ENCODE peak calls at places on chromosomes 1 and 21, in ten cellular contexts. E, K, P, I, V, C, Y, B, S and A are unnamed samples.

GRCh38 chr1:222654849-222655248 is 37.0 kb downstream of the MIA3 start:
- DNase-seq in P (no peak), V (peak; percentile 9), Y (peak; percentile 49), S (peak; percentile 86), I (peak; percentile 9), B (peak; percentile 48), K (no peak), E (no peak), C (peak; percentile 69), A (no peak)

GRCh38 chr1:171138973-171139372 is 46.1 kb upstream of the FMO2 start:
- DNase-seq in Y (peak; percentile 22), K (no peak), S (no peak), B (no peak), I (no peak), V (no peak), E (no peak), C (no peak), P (no peak), A (no peak)

GRCh38 chr21:33931799-33932390 is 16.3 kb upstream of the ATP5PO start:
- DNase-seq in S (no peak), P (peak; percentile 14), I (no peak), C (no peak), K (peak; percentile 58), B (no peak), V (no peak), Y (no peak), E (no peak), A (no peak)

GRCh38 chr1:93669369-93669768 is 12.3 kb downstream of the BCAR3 start:
- DNase-seq in V (no peak), K (no peak), B (no peak), E (no peak), Y (no peak), P (no peak), I (peak; percentile 58), S (no peak), C (no peak), A (peak; percentile 26)

GRCh38 chr1:231677442-231677841 is 50.9 kb downstream of the DISC1 start:
- DNase-seq in S (no peak), E (no peak), C (no peak), Y (no peak), P (no peak), V (no peak), K (no peak), I (no peak), B (no peak), A (no peak)

GRCh38 chr1:185934476-185935189 is 200.4 kb downstream of the HMCN1 start:
- DNase-seq in I (peak; percentile 73), E (peak; percentile 18), V (peak; percentile 81), S (no peak), K (peak; percentile 56), B (no peak), P (no peak), Y (peak; percentile 89), C (no peak), A (no peak)

GRCh38 chr1:208127791-208128408 is 116.3 kb downstream of the PLXNA2 start:
- DNase-seq in V (no peak), B (no peak), S (no peak), K (no peak), Y (no peak), I (no peak), E (no peak), P (no peak), C (no peak), A (no peak)

GRCh38 chr1:167676205-167676915 is 45.4 kb upstream of the MPZL1 start:
- DNase-seq in P (no peak), I (no peak), S (peak; percentile 19), B (no peak), V (no peak), C (peak; percentile 31), Y (no peak), E (no peak), K (no peak), A (no peak)

GRCh38 chr1:177310326-177310725 is 139.6 kb downstream of the BRINP2 start:
- DNase-seq in V (no peak), E (no peak), P (no peak), B (no peak), S (no peak), C (no peak), I (no peak), Y (peak; percentile 82), K (no peak), A (no peak)

GRCh38 chr21:16773206-16773605 is 739.6 kb upstream of the CXADR start:
- DNase-seq in K (peak; percentile 39), C (no peak), B (no peak), I (no peak), E (no peak), V (no peak), P (no peak), Y (no peak), S (no peak), A (no peak)

GRCh38 chr1:65174585-65174984 is 26.6 kb downstream of the AK4 start:
- DNase-seq in Y (peak; percentile 99), B (peak; percentile 70), S (no peak), C (peak; percentile 53), I (peak; percentile 97), K (peak; percentile 96), E (no peak), V (peak; percentile 25), P (peak; percentile 70), A (no peak)

GRCh38 chr21:45265721-45266517 is 21.8 kb downstream of the POFUT2 start:
- DNase-seq in P (no peak), B (no peak), C (no peak), V (no peak), S (no peak), I (no peak), Y (no peak), K (no peak), E (no peak), A (no peak)

GRCh38 chr21:45266518-45267389 is 20.9 kb downstream of the POFUT2 start:
- DNase-seq in K (no peak), Y (no peak), C (no peak), P (no peak), B (peak; percentile 20), I (peak; percentile 30), S (peak; percentile 53), E (no peak), V (no peak), A (no peak)

GRCh38 chr21:45269861-45270260 is 17.8 kb downstream of the POFUT2 start:
- DNase-seq in E (no peak), P (no peak), B (no peak), S (no peak), V (no peak), I (no peak), Y (no peak), K (no peak), C (no peak), A (no peak)

GRCh38 chr21:45267390-45267760 is 20.3 kb downstream of the POFUT2 start:
- DNase-seq in B (no peak), P (no peak), K (no peak), C (no peak), Y (no peak), S (no peak), V (no peak), E (no peak), I (no peak), A (no peak)

GRCh38 chr21:45270306-45270821 is 17.3 kb downstream of the POFUT2 start:
- DNase-seq in Y (no peak), V (peak; percentile 50), I (no peak), C (no peak), E (peak; percentile 31), S (peak; percentile 24), K (no peak), B (no peak), P (no peak), A (no peak)
- TF ChIP-seq CTCF in Y (peak; percentile 29), V (peak; percentile 51), I (peak; percentile 39), C (no peak), E (no peak), S (no peak), K (peak; percentile 38), B (no peak), P (no peak), A (no peak)

GRCh38 chr1:235933483-235934116 is 66.9 kb upstream of the LYST start:
- DNase-seq in V (no peak), B (no peak), K (no peak), C (no peak), S (no peak), Y (no peak), I (no peak), E (peak; percentile 27), P (peak; percentile 20), A (no peak)
- TF ChIP-seq CTCF in V (no peak), B (no peak), K (no peak), C (no peak), S (no peak), Y (no peak), I (no peak), E (no peak), P (peak; percentile 21), A (no peak)

DNA sequence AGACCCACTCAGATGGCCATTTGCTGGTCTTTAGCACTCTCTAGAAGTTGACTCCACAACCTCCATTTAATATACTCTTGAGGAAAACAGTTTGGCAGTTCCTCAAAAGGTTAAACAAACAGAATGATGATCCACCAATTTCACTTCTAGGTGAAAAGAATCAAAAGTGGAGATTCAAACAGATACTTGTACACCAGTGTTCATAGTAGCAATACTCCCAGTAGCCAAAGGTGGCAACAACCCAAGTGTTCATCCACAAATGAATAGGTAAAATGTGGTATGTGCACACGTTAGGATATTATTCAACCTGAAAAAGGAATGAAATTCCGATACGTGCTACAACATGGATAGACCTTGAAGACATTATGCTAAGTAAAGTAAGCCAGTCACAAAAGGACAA is 6.3 kb downstream of the PRCC start:
- DNase-seq in P (no peak), I (no peak), S (no peak), Y (no peak), V (no peak), C (no peak), E (peak; percentile 21), K (no peak), B (no peak), A (no peak)
- TF ChIP-seq CTCF in P (peak; percentile 17), I (no peak), S (peak; percentile 19), Y (peak; percentile 6), V (no peak), C (no peak), E (no peak), K (no peak), B (no peak), A (peak; percentile 19)

GRCh38 chr1:2919826-2920225 is 101.4 kb upstream of the ACTRT2 start:
- DNase-seq in V (no peak), P (no peak), I (no peak), C (no peak), K (no peak), E (no peak), B (no peak), Y (no peak), S (no peak), A (no peak)

GRCh38 chr1:2920421-2921015 is 100.7 kb upstream of the ACTRT2 start:
- DNase-seq in B (no peak), Y (no peak), I (no peak), S (no peak), V (no peak), C (no peak), E (no peak), K (no peak), P (no peak), A (no peak)

GRCh38 chr1:2923351-2923750 is 97.9 kb upstream of the ACTRT2 start:
- DNase-seq in S (no peak), P (no peak), C (no peak), E (no peak), K (no peak), Y (no peak), V (no peak), B (no peak), I (no peak), A (no peak)

GRCh38 chr1:2925291-2925690 is 96.0 kb upstream of the ACTRT2 start:
- DNase-seq in K (no peak), V (no peak), I (no peak), C (no peak), B (no peak), Y (no peak), S (no peak), P (no peak), E (no peak), A (no peak)

GRCh38 chr1:2921970-2922686 is 99.1 kb upstream of the ACTRT2 start:
- DNase-seq in S (peak; percentile 34), C (no peak), E (peak; percentile 7), Y (no peak), K (no peak), I (no peak), V (peak; percentile 10), P (peak; percentile 41), B (peak; percentile 14), A (no peak)
- TF ChIP-seq CTCF in S (peak; percentile 77), C (no peak), E (peak; percentile 34), Y (no peak), K (no peak), I (no peak), V (peak; percentile 71), P (peak; percentile 29), B (peak; percentile 52), A (peak; percentile 42)